ENCODE peak calls at places on chromosomes 2 and 18, in eight cellular contexts. W is transverse colon, B is tibial nerve, K is fibroblast of the aortic adventitia, F is brain microvascular endothelial cell, E is AG09309, A is PC-3, Q is foreskin fibroblast. Y is an unnamed sample.

GRCh38 chr2:31212659-31213058 is 4.7 kb downstream of the CAPN14 start:
- DNase-seq in W (no peak), B (no peak), K (no peak), F (no peak), E (no peak), A (no peak), Q (no peak), Y (no peak)

GRCh38 chr2:75221872-75222271 is 22.6 kb upstream of the TACR1 start:
- DNase-seq in W (no peak), B (no peak), K (peak), F (peak), E (peak), A (peak), Q (peak), Y (peak)

GRCh38 chr2:193990868-193991267 is 1666.2 kb upstream of the SLC39A10 start:
- DNase-seq in W (no peak), B (no peak), K (no peak), F (no peak), E (no peak), A (no peak), Q (no peak), Y (no peak)

GRCh38 chr2:191319181-191319580 is 74.0 kb downstream of the MYO1B start:
- DNase-seq in W (no peak), B (no peak), K (peak), F (peak), E (no peak), A (peak), Q (peak), Y (peak)

GRCh38 chr2:64454316-64455030 is 511 bp downstream of the LGALSL start:
- DNase-seq in W (peak), B (peak), K (peak), F (no peak), E (no peak), A (peak), Q (peak), Y (peak)

GRCh38 chr2:216109962-216110614 is 940 bp downstream of the XRCC5 start:
- DNase-seq in W (no peak), B (no peak), K (peak), F (peak), E (peak), A (peak), Q (no peak), Y (peak)

GRCh38 chr18:59582395-59582794 is 114.8 kb downstream of the CCBE1 start:
- DNase-seq in W (no peak), B (no peak), K (peak), F (no peak), E (no peak), A (no peak), Q (no peak), Y (no peak)

GRCh38 chr2:10241641-10242430 is 60.9 kb upstream of the HPCAL1 start:
- DNase-seq in W (no peak), B (no peak), K (no peak), F (no peak), E (no peak), A (no peak), Q (no peak), Y (no peak)

GRCh38 chr2:64259301-64259700 is 115.1 kb upstream of the PELI1 start:
- DNase-seq in W (no peak), B (no peak), K (peak), F (no peak), E (no peak), A (no peak), Q (no peak), Y (peak)

GRCh38 chr2:135052997-135053474 is 944 bp downstream of the RAB3GAP1 start:
- DNase-seq in W (no peak), B (no peak), K (peak), F (peak), E (no peak), A (no peak), Q (no peak), Y (peak)

GRCh38 chr2:136081582-136082210 is 36.3 kb downstream of the CXCR4 start:
- DNase-seq in W (no peak), B (no peak), K (no peak), F (no peak), E (no peak), A (no peak), Q (no peak), Y (no peak)

GRCh38 chr2:45180033-45180746 is 170.9 kb upstream of the SIX2 start:
- DNase-seq in W (no peak), B (no peak), K (peak), F (peak), E (no peak), A (no peak), Q (no peak), Y (no peak)

GRCh38 chr18:21686282-21687105 is 18.1 kb downstream of the ABHD3 start:
- DNase-seq in W (no peak), B (no peak), K (peak), F (peak), E (no peak), A (no peak), Q (peak), Y (no peak)

GRCh38 chr18:44033144-44033543 is 647.5 kb upstream of the SETBP1 start:
- DNase-seq in W (no peak), B (no peak), K (no peak), F (no peak), E (no peak), A (no peak), Q (no peak), Y (no peak)

GRCh38 chr2:234706086-234706485 is 209.2 kb upstream of the ARL4C start:
- DNase-seq in W (no peak), B (no peak), K (no peak), F (no peak), E (no peak), A (no peak), Q (no peak), Y (no peak)

GRCh38 chr2:204104821-204105220 is 168.3 kb downstream of the ICOS start:
- DNase-seq in W (no peak), B (no peak), K (no peak), F (no peak), E (no peak), A (no peak), Q (no peak), Y (no peak)

GRCh38 chr2:157107877-157108276 is 149.6 kb upstream of the GALNT5 start:
- DNase-seq in W (peak), B (no peak), K (peak), F (peak), E (no peak), A (peak), Q (no peak), Y (peak)

GRCh38 chr2:169303579-169304285 is 58.6 kb downstream of the LRP2 start:
- DNase-seq in W (no peak), B (no peak), K (no peak), F (no peak), E (no peak), A (no peak), Q (no peak), Y (peak)

GRCh38 chr2:179974743-179975142 is 32.4 kb downstream of the CWC22 start:
- DNase-seq in W (no peak), B (no peak), K (no peak), F (peak), E (no peak), A (peak), Q (no peak), Y (peak)

GRCh38 chr18:72086421-72086820 is 457.7 kb downstream of the CBLN2 start:
- DNase-seq in W (no peak), B (no peak), K (peak), F (no peak), E (no peak), A (peak), Q (no peak), Y (peak)

GRCh38 chr2:200862532-200863000 is 1.9 kb downstream of the CLK1 start:
- DNase-seq in W (peak), B (peak), K (peak), F (peak), E (peak), A (peak), Q (peak), Y (peak)

GRCh38 chr2:37389984-37390765 is 45.7 kb downstream of the QPCT start:
- DNase-seq in W (peak), B (no peak), K (peak), F (peak), E (peak), A (peak), Q (peak), Y (peak)

GRCh38 chr2:158339513-158339912 is 117.0 kb downstream of the CCDC148 start:
- DNase-seq in W (no peak), B (no peak), K (no peak), F (no peak), E (no peak), A (no peak), Q (no peak), Y (no peak)

GRCh38 chr2:173881466-173881865 is 83.7 kb downstream of the SP3 start:
- DNase-seq in W (peak), B (peak), K (peak), F (no peak), E (no peak), A (no peak), Q (peak), Y (no peak)

GRCh38 chr2:47016172-47016913 is 100.7 kb upstream of the MCFD2 start:
- DNase-seq in W (peak), B (no peak), K (peak), F (peak), E (peak), A (peak), Q (peak), Y (peak)

GRCh38 chr2:38997784-38998183 is 108.1 kb downstream of the ARHGEF33 start:
- DNase-seq in W (no peak), B (no peak), K (peak), F (peak), E (peak), A (peak), Q (peak), Y (peak)

GRCh38 chr2:190181066-190181681 is 118.6 kb upstream of the MSTN start:
- DNase-seq in W (no peak), B (no peak), K (no peak), F (no peak), E (no peak), A (no peak), Q (peak), Y (peak)

GRCh38 chr18:37207343-37207742 is 358.3 kb downstream of the CELF4 start:
- DNase-seq in W (no peak), B (no peak), K (no peak), F (no peak), E (no peak), A (no peak), Q (no peak), Y (no peak)

GRCh38 chr18:22557160-22557941 is 139.6 kb upstream of the CTAGE1 start:
- DNase-seq in W (no peak), B (no peak), K (no peak), F (no peak), E (no peak), A (no peak), Q (no peak), Y (no peak)

GRCh38 chr18:57523171-57523956 is 63.1 kb downstream of the FECH start:
- DNase-seq in W (no peak), B (no peak), K (no peak), F (no peak), E (no peak), A (no peak), Q (no peak), Y (no peak)

GRCh38 chr2:239905306-239905705 is 119.8 kb downstream of the NDUFA10 start:
- DNase-seq in W (no peak), B (no peak), K (no peak), F (no peak), E (no peak), A (no peak), Q (no peak), Y (no peak)

GRCh38 chr2:20592106-20593071 is 58.5 kb downstream of the HS1BP3 start:
- DNase-seq in W (peak), B (no peak), K (no peak), F (no peak), E (no peak), A (no peak), Q (no peak), Y (no peak)
- TF ChIP-seq CTCF in W (no peak), B (no peak), K (no peak), F (peak), E (no peak), A (no peak), Q (no peak), Y (no peak)

GRCh38 chr2:28622101-28622499 is 126.2 kb downstream of the PLB1 start:
- DNase-seq in W (no peak), B (no peak), K (no peak), F (no peak), E (no peak), A (no peak), Q (no peak), Y (no peak)
- H3K4me3 ChIP-seq in W (no peak), B (no peak), K (no peak), F (no peak), E (no peak), A (no peak), Q (no peak), Y (no peak)

GRCh38 chr18:51401912-51402311 is 204.4 kb upstream of the MEX3C start:
- DNase-seq in W (no peak), B (no peak), K (no peak), F (no peak), E (no peak), A (no peak), Q (no peak), Y (no peak)
- TF ChIP-seq CTCF in W (no peak), B (no peak), K (no peak), F (no peak), E (no peak), A (no peak), Q (no peak), Y (no peak)

GRCh38 chr2:196287541-196287940 is 116.2 kb upstream of the STK17B start:
- DNase-seq in W (no peak), B (no peak), K (no peak), F (no peak), E (no peak), A (no peak), Q (no peak), Y (no peak)
- H3K4me3 ChIP-seq in W (no peak), B (no peak), K (no peak), F (no peak), E (no peak), A (no peak), Q (no peak), Y (no peak)

GRCh38 chr2:68764041-68764780 is 29.6 kb downstream of the ARHGAP25 start:
- DNase-seq in W (no peak), B (no peak), K (no peak), F (no peak), E (no peak), A (no peak), Q (no peak), Y (no peak)

GRCh38 chr2:68766378-68766845 is 31.8 kb downstream of the ARHGAP25 start:
- DNase-seq in W (peak), B (peak), K (no peak), F (peak), E (no peak), A (no peak), Q (no peak), Y (peak)

GRCh38 chr2:68767031-68767961 is 32.7 kb downstream of the ARHGAP25 start:
- DNase-seq in W (peak), B (no peak), K (no peak), F (no peak), E (no peak), A (no peak), Q (no peak), Y (no peak)

GRCh38 chr2:68764781-68765385 is 30.3 kb downstream of the ARHGAP25 start:
- DNase-seq in W (no peak), B (no peak), K (peak), F (no peak), E (no peak), A (no peak), Q (no peak), Y (no peak)

DNA sequence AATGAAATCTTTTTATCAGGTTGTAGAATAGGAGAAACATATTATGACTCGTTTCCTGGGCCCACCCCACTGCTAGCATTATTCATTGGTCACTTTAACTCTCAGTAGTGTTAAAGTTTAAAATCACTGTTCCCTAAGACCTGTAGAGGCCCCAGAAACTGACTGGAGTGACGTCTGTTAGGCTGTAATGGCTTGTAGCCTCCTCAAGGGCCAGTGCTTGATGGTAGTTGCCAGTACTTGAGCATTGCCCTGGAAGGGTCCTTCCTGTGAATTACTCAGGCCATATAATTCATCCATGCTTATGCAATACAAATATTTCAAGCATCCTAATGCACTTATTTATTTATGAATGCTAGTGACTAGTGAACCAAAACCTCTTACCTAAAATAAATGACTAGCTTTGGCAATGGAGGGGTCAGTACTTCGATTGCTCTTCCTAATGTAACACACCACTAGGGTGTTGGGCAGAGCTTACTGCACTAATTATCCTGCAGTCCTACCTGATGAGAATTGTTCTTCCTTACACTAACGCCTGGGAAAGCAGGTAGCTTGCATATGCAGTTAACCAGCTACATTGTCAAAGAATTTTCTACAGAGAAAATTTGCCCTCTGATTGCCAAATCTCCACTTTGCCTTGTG is 31.2 kb downstream of the ARHGAP25 start:
- DNase-seq in W (no peak), B (no peak), K (no peak), F (peak), E (no peak), A (no peak), Q (no peak), Y (peak)
- TF ChIP-seq CTCF in W (no peak), B (no peak), K (peak), F (no peak), E (no peak), A (no peak), Q (no peak), Y (no peak)

GRCh38 chr2:111692311-111692710 is 191.7 kb downstream of the ANAPC1 start:
- DNase-seq in W (no peak), B (no peak), K (no peak), F (no peak), E (no peak), A (no peak), Q (no peak), Y (no peak)

GRCh38 chr2:111691164-111691895 is 192.7 kb downstream of the ANAPC1 start:
- DNase-seq in W (no peak), B (no peak), K (peak), F (no peak), E (no peak), A (no peak), Q (no peak), Y (no peak)

GRCh38 chr2:111695441-111696007 is 188.5 kb downstream of the ANAPC1 start:
- DNase-seq in W (no peak), B (no peak), K (no peak), F (no peak), E (no peak), A (no peak), Q (no peak), Y (no peak)

GRCh38 chr2:111697560-111697959 is 186.4 kb downstream of the ANAPC1 start:
- DNase-seq in W (peak), B (no peak), K (no peak), F (no peak), E (no peak), A (no peak), Q (no peak), Y (no peak)

GRCh38 chr2:111694690-111695089 is 189.3 kb downstream of the ANAPC1 start:
- DNase-seq in W (no peak), B (peak), K (peak), F (peak), E (peak), A (peak), Q (peak), Y (peak)
- H3K4me3 ChIP-seq in W (no peak), B (no peak), K (no peak), F (no peak), E (no peak), A (no peak), Q (no peak), Y (no peak)

GRCh38 chr2:217790195-217790594 is 212.6 kb downstream of the TNS1 start:
- DNase-seq in W (no peak), B (peak), K (no peak), F (peak), E (no peak), A (no peak), Q (no peak), Y (no peak)

GRCh38 chr2:217790681-217791392 is 212.0 kb downstream of the TNS1 start:
- DNase-seq in W (no peak), B (peak), K (peak), F (peak), E (no peak), A (peak), Q (peak), Y (peak)

GRCh38 chr2:217789736-217790181 is 213.0 kb downstream of the TNS1 start:
- DNase-seq in W (no peak), B (peak), K (no peak), F (no peak), E (no peak), A (no peak), Q (no peak), Y (no peak)

GRCh38 chr2:217788669-217789002 is 214.2 kb downstream of the TNS1 start:
- DNase-seq in W (no peak), B (no peak), K (no peak), F (no peak), E (no peak), A (no peak), Q (no peak), Y (no peak)

GRCh38 chr2:217789003-217789735 is 213.6 kb downstream of the TNS1 start:
- DNase-seq in W (peak), B (peak), K (peak), F (peak), E (no peak), A (peak), Q (peak), Y (peak)
- TF ChIP-seq CTCF in W (peak), B (peak), K (peak), F (peak), E (peak), A (peak), Q (peak), Y (peak)

DNA sequence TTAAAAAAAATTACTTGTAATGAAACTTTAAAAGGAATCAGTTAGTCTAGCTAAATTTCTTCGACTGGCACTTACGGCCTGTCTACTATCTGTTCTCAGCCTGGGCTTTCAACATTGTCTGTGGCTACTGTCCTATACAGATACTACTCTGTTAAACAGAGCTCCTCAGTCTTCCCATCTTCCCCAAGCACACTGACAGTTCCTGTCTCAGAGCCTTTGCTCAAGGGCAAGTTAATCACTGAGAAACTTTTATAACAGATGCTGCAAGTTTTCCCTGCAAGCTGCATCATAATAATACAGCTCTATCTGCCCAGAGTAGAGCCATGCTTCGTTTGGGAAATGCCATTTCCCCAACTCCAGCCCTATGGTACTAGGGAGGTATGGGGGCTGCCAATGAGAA is 11.3 kb upstream of the YPEL5 start:
- DNase-seq in W (no peak), B (no peak), K (no peak), F (no peak), E (no peak), A (no peak), Q (no peak), Y (no peak)
- H3K4me3 ChIP-seq in W (no peak), B (no peak), K (no peak), F (no peak), E (no peak), A (no peak), Q (no peak), Y (no peak)

DNA sequence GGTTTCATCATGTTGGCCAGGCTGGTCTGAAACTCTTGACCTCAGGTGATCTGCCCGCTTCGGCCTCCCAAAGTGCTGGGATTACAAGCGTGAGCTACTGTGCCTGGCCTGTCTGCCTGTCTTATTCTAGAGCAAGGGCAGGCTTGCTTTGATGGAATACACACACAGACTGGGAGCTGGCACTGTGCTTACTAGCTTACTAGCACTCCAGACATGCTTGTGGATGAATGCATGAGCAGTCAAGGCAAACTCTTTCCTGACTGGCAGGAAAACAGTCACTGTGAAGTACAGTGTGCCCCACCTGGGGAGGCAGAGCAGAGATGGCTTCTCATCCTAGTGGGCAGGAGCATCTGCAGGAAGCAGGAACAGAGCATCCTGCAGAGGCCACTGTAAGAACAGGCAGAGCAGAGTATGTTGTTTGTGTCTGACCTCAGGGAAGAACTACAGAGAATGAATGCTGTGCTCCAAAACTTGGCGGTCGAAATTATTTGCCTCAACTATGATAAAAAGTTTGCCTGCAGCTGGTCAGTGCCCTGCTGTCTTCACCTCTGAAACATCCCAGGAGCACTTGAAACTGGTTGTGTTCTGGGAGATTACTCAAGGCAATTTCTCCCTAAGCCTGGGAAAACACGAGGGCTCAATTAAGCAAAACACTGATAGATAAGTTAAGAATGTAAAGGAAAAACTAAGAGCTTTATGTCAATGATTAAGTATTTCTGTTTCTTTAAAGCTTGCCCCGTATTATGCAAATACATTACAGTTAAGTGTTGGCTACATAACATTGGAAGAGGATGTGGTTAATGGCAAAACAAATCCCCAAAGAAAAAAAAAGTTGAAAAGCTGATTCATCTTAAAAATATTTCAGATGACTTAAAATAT is 102.4 kb downstream of the VAPA start:
- DNase-seq in W (no peak), B (peak), K (peak), F (peak), E (peak), A (peak), Q (peak), Y (peak)
- TF ChIP-seq CTCF in W (no peak), B (peak), K (peak), F (peak), E (peak), A (peak), Q (peak), Y (peak)

Y was measured in epithelial cell of esophagus.